ENCODE peak calls at places on chromosome 3, in nine cellular contexts. H, O, C, U, J, F, K, Z and V are unnamed samples.

GRCh38 chr3:13537926-13538325 is 11.0 kb upstream of the FBLN2 start:
- DNase-seq in O (no peak), Z (no peak), K (no peak), H (no peak), J (no peak), F (no peak), U (peak; percentile 98), C (peak; percentile 96), V (no peak)

GRCh38 chr3:129908417-129908816 is 14.9 kb upstream of the TMCC1 start:
- DNase-seq in U (peak; percentile 27), O (no peak), J (no peak), F (no peak), C (no peak), Z (no peak), K (no peak), H (no peak), V (no peak)

GRCh38 chr3:141498592-141499223 is 11.9 kb downstream of the RASA2 start:
- DNase-seq in U (no peak), Z (peak; percentile 78), K (peak; percentile 12), H (peak; percentile 51), C (no peak), J (peak; percentile 76), O (peak; percentile 57), F (no peak), V (peak; percentile 74)

GRCh38 chr3:21392521-21392920 is 358.5 kb downstream of the ZNF385D start:
- DNase-seq in O (no peak), F (no peak), U (peak; percentile 64), C (peak; percentile 50), K (no peak), H (no peak), J (no peak), Z (no peak), V (no peak)

GRCh38 chr3:126773783-126774182 is 69.7 kb downstream of the CHCHD6 start:
- DNase-seq in J (no peak), K (no peak), F (no peak), O (no peak), H (no peak), Z (no peak), U (no peak), C (no peak), V (no peak)

GRCh38 chr3:73813291-73813977 is 188.7 kb upstream of the PDZRN3 start:
- DNase-seq in H (no peak), U (no peak), C (no peak), K (no peak), Z (no peak), J (no peak), F (no peak), O (no peak), V (no peak)

GRCh38 chr3:192816274-192816853 is 89.0 kb upstream of the FGF12 start:
- DNase-seq in Z (no peak), C (peak; percentile 67), O (no peak), H (no peak), K (peak; percentile 72), U (peak; percentile 50), J (no peak), F (no peak), V (no peak)

GRCh38 chr3:138675393-138675792 is 66.8 kb downstream of the FAIM start:
- DNase-seq in Z (no peak), C (no peak), F (no peak), H (no peak), O (no peak), U (peak; percentile 38), K (no peak), J (no peak), V (no peak)

GRCh38 chr3:40979962-40980361 is 219.3 kb upstream of the CTNNB1 start:
- DNase-seq in K (no peak), J (no peak), O (no peak), Z (no peak), C (no peak), F (no peak), U (no peak), H (no peak), V (no peak)

GRCh38 chr3:81068546-81068945 is 692.9 kb downstream of the GBE1 start:
- DNase-seq in K (no peak), H (no peak), O (no peak), F (no peak), C (no peak), J (no peak), U (no peak), Z (no peak), V (no peak)